ENCODE peak calls at places on chromosome 14, in nine cellular contexts. I is Caco-2, K is GM06990, E is GM23338, W is AG10803, G is fibroblast of lung, B is mammary epithelial cell, X is heart right ventricle, L is GM12865. T is an unnamed sample.

GRCh38 chr14:67372833-67373232 is 12.7 kb downstream of the EIF2S1 start:
- DNase-seq in I (no peak), K (no peak), E (no peak), W (no peak), G (no peak), B (no peak), X (no peak), L (no peak), T (no peak)

GRCh38 chr14:58298880-58299664 is 717 bp downstream of the ARID4A start:
- DNase-seq in I (peak; percentile 39), K (peak; percentile 61), E (peak; percentile 53), W (no peak), G (no peak), B (no peak), X (peak; percentile 42), L (peak; percentile 38), T (no peak)

GRCh38 chr14:31161274-31161673 is 46.3 kb downstream of the HECTD1 start:
- DNase-seq in I (no peak), K (no peak), E (no peak), W (peak; percentile 11), G (peak; percentile 5), B (no peak), X (no peak), L (no peak), T (no peak)

GRCh38 chr14:81303258-81303935 is 82.6 kb upstream of the GTF2A1 start:
- DNase-seq in I (peak; percentile 91), K (peak; percentile 46), E (no peak), W (no peak), G (no peak), B (peak; percentile 77), X (no peak), L (peak; percentile 83), T (no peak)

GRCh38 chr14:104580961-104581360 is 1.4 kb downstream of the C14orf180 start:
- DNase-seq in I (no peak), K (no peak), E (no peak), W (no peak), G (peak; percentile 20), B (peak; percentile 16), X (peak; percentile 83), L (no peak), T (no peak)

GRCh38 chr14:74585406-74586335 is 26.4 kb downstream of the LTBP2 start:
- DNase-seq in I (no peak), K (no peak), E (no peak), W (no peak), G (no peak), B (no peak), X (no peak), L (no peak), T (no peak)

GRCh38 chr14:32469388-32470160 is 140.5 kb downstream of the AKAP6 start:
- DNase-seq in I (no peak), K (no peak), E (peak; percentile 60), W (peak; percentile 73), G (peak; percentile 62), B (peak; percentile 39), X (no peak), L (peak; percentile 34), T (peak; percentile 78)

GRCh38 chr14:88005050-88005481 is at the start of gene GPR65:
- DNase-seq in I (no peak), K (peak; percentile 67), E (no peak), W (peak; percentile 28), G (no peak), B (no peak), X (no peak), L (peak; percentile 84), T (peak; percentile 45)

GRCh38 chr14:24171422-24172260 is at the start of gene REC8:
- DNase-seq in I (no peak), K (peak; percentile 95), E (peak; percentile 100), W (no peak), G (peak; percentile 96), B (no peak), X (peak; percentile 65), L (peak; percentile 97), T (peak; percentile 72)

GRCh38 chr14:74425525-74426201 is 347 bp downstream of the SYNDIG1L start:
- DNase-seq in I (peak; percentile 84), K (no peak), E (peak; percentile 80), W (no peak), G (peak; percentile 17), B (no peak), X (peak; percentile 50), L (peak; percentile 21), T (peak; percentile 13)

GRCh38 chr14:34750670-34751069 is 36.3 kb upstream of the CFL2 start:
- DNase-seq in I (no peak), K (no peak), E (no peak), W (peak; percentile 68), G (peak; percentile 76), B (peak; percentile 25), X (no peak), L (no peak), T (peak; percentile 79)

GRCh38 chr14:82075566-82075965 is 541.9 kb upstream of the SEL1L start:
- DNase-seq in I (peak; percentile 71), K (no peak), E (peak; percentile 87), W (no peak), G (peak; percentile 2), B (no peak), X (peak; percentile 18), L (peak; percentile 17), T (peak; percentile 7)

GRCh38 chr14:95282354-95282985 is 37.2 kb downstream of the CLMN start:
- DNase-seq in I (no peak), K (no peak), E (no peak), W (no peak), G (no peak), B (no peak), X (no peak), L (no peak), T (no peak)

GRCh38 chr14:85332401-85332800 is 197.5 kb upstream of the FLRT2 start:
- DNase-seq in I (no peak), K (no peak), E (no peak), W (no peak), G (no peak), B (peak; percentile 37), X (no peak), L (no peak), T (no peak)

GRCh38 chr14:73943083-73943482 is 6.8 kb downstream of the FAM161B start:
- DNase-seq in I (no peak), K (no peak), E (no peak), W (peak; percentile 75), G (peak; percentile 11), B (peak; percentile 61), X (no peak), L (no peak), T (peak; percentile 86)

GRCh38 chr14:61453103-61453767 is 131.9 kb downstream of the PRKCH start:
- DNase-seq in I (no peak), K (no peak), E (no peak), W (no peak), G (no peak), B (no peak), X (no peak), L (no peak), T (no peak)

GRCh38 chr14:56894591-56894991 is 84.3 kb upstream of the OTX2 start:
- DNase-seq in I (no peak), K (no peak), E (peak; percentile 95), W (no peak), G (no peak), B (no peak), X (no peak), L (no peak), T (no peak)

GRCh38 chr14:50318031-50318626 is 6.0 kb downstream of the DMAC2L start:
- DNase-seq in I (no peak), K (no peak), E (peak; percentile 74), W (peak; percentile 62), G (peak; percentile 38), B (peak; percentile 19), X (no peak), L (peak; percentile 21), T (peak; percentile 74)

GRCh38 chr14:45434221-45434620 is 181.2 kb upstream of the MIS18BP1 start:
- DNase-seq in I (no peak), K (no peak), E (no peak), W (no peak), G (no peak), B (no peak), X (no peak), L (no peak), T (no peak)

GRCh38 chr14:52079239-52079956 is 10.5 kb upstream of the NID2 start:
- DNase-seq in I (peak; percentile 64), K (no peak), E (no peak), W (peak; percentile 49), G (peak; percentile 68), B (peak; percentile 56), X (no peak), L (no peak), T (peak; percentile 51)

GRCh38 chr14:102928412-102929348 is 6.2 kb downstream of the AMN start:
- DNase-seq in I (peak; percentile 95), K (peak; percentile 82), E (peak; percentile 94), W (peak; percentile 17), G (peak; percentile 30), B (no peak), X (peak; percentile 63), L (peak; percentile 84), T (peak; percentile 45)
- H3K4me3 ChIP-seq in I (peak overlapping the region; percentile 79), K (peak overlapping the region; percentile 39), E (peak overlapping the region; percentile 92), W (peak overlapping the region; percentile 43), G (no peak overlapping the region), B (peak overlapping the region; percentile 14), X (peak overlapping the region; percentile 50), L (peak overlapping the region; percentile 64), T (peak overlapping the region; percentile 39)

GRCh38 chr14:93079321-93079720 is 36.4 kb downstream of the ITPK1 start:
- DNase-seq in I (no peak), K (no peak), E (no peak), W (no peak), G (no peak), B (no peak), X (no peak), L (no peak), T (no peak)
- TF ChIP-seq CTCF in I (peak; percentile 10), K (no peak), E (peak; percentile 34), W (peak; percentile 20), G (no peak), B (no peak), X (no peak), L (no peak), T (no peak)

DNA sequence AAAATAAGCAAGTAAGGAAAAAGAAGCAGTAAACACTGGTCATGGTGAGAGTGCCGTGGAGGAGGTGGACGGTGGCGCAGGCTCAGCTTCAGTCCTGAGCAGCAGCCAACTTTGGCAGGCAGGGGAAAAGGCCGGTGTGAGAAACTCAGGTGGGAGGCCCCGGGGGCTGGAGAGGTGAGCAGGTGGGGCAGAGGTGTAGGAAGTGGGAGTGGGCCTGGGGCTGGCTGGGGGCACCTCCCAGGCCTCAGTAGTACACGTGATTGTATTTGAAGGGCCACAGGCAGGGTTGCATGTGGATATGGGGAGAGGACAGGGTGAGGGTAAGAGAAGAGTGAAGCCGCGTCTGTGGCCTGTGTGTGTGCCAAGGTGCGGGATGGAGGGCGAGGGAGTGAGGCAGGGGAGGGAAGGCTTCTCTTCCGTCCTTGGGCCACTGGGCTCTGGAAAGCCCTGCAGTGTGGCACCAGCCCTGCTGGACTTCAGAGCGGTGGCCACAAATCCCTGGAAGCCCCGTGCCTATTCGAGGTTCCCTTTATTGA is 14.0 kb downstream of the VASH1 start:
- DNase-seq in I (no peak), K (no peak), E (no peak), W (no peak), G (no peak), B (no peak), X (no peak), L (no peak), T (no peak)
- H3K4me3 ChIP-seq in I (no peak overlapping the region), K (no peak overlapping the region), E (no peak overlapping the region), W (no peak overlapping the region), G (no peak overlapping the region), B (no peak overlapping the region), X (no peak overlapping the region), L (no peak overlapping the region), T (no peak overlapping the region)

DNA sequence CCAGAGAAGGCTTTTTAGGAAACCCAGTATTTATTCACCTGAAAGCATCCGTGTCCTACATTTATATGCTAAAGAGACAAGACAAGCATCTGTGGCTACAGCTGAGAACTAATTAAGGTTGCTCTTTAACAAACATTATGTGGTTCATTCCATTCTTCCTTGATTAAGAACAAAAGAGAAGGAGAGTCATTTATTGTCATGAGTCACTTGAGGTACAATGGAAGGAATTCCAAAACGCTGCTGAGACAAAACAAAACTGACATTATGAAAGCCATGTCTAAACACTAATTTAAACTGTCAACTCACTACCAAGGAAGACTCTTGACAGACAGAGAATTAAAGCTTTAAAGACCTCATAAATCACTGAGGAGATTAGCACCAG is 214.4 kb downstream of the BMP4 start:
- DNase-seq in I (no peak), K (no peak), E (peak; percentile 58), W (no peak), G (peak; percentile 3), B (no peak), X (no peak), L (no peak), T (no peak)
- TF ChIP-seq CTCF in I (no peak), K (no peak), E (no peak), W (no peak), G (no peak), B (no peak), X (no peak), L (no peak), T (no peak)

T was measured in fibroblast of pulmonary artery.